ENCODE peak calls at places on chromosomes 16 and 17, in five cellular contexts. P is cardiac fibroblast, K is WTC11, X is endothelial cell, Y is upper lobe of right lung. D is an unnamed sample.

GRCh38 chr16:2819939-2820835 is 3.1 kb downstream of the PRSS21 start:
- DNase-seq in K (peak), P (no peak), X (no peak), Y (peak), D (peak)

GRCh38 chr16:27453476-27453825 is 51.5 kb downstream of the IL21R start:
- DNase-seq in K (no peak), Y (no peak), X (no peak), P (no peak), D (no peak)

GRCh38 chr17:83008526-83008925 is 70.9 kb upstream of the METRNL start:
- DNase-seq in X (no peak), K (no peak), P (no peak), Y (no peak), D (no peak)

GRCh38 chr16:72013888-72014538 is 5.5 kb downstream of the DHODH start:
- DNase-seq in K (no peak), Y (no peak), X (no peak), P (no peak), D (no peak)

GRCh38 chr16:50466170-50466569 is 82.0 kb upstream of the NKD1 start:
- DNase-seq in Y (peak), K (no peak), P (no peak), X (no peak), D (no peak)

GRCh38 chr17:41421116-41421515 is 3.3 kb downstream of the KRT37 start:
- DNase-seq in P (peak), X (no peak), Y (no peak), K (no peak), D (no peak)

GRCh38 chr17:79029327-79030009 is 5.5 kb downstream of the C1QTNF1 start:
- DNase-seq in P (no peak), Y (peak), K (no peak), X (no peak), D (no peak)

GRCh38 chr17:73516356-73516755 is 127.9 kb downstream of the SDK2 start:
- DNase-seq in K (no peak), Y (no peak), X (no peak), P (no peak), D (no peak)

GRCh38 chr16:84505249-84506156 is 1.0 kb upstream of the MEAK7 start:
- DNase-seq in Y (peak), P (no peak), K (peak), X (no peak), D (peak)

GRCh38 chr16:73215482-73216377 is 167.8 kb upstream of the ZFHX3 start:
- DNase-seq in X (no peak), K (no peak), P (peak), Y (no peak), D (no peak)

GRCh38 chr16:9929313-9929712 is 252.9 kb downstream of the GRIN2A start:
- DNase-seq in K (no peak), Y (no peak), P (no peak), X (no peak), D (no peak)

GRCh38 chr16:25034916-25035315 is 19.7 kb upstream of the ARHGAP17 start:
- DNase-seq in X (no peak), Y (no peak), P (no peak), K (no peak), D (no peak)

GRCh38 chr16:55668337-55669281 is 12.8 kb downstream of the SLC6A2 start:
- DNase-seq in X (peak), K (peak), P (peak), Y (no peak), D (no peak)

GRCh38 chr16:87350031-87350430 is 32.8 kb upstream of the C16orf95 start:
- DNase-seq in P (no peak), Y (no peak), K (no peak), X (no peak), D (no peak)

GRCh38 chr16:2016407-2016922 is 3.1 kb upstream of the NPW start:
- DNase-seq in K (peak), Y (no peak), X (no peak), P (no peak), D (no peak)

GRCh38 chr16:27803775-27804549 is 254.0 kb downstream of the KATNIP start:
- DNase-seq in K (no peak), X (no peak), P (no peak), Y (no peak), D (no peak)

GRCh38 chr17:30477758-30478115 is 529 bp downstream of the GOSR1 start:
- DNase-seq in Y (no peak), K (no peak), P (no peak), X (no peak), D (no peak)

GRCh38 chr16:20865420-20866126 is 34.6 kb downstream of the DCUN1D3 start:
- DNase-seq in X (no peak), Y (no peak), K (no peak), P (peak), D (no peak)

GRCh38 chr17:63116228-63116627 is 150.2 kb downstream of the TANC2 start:
- DNase-seq in P (no peak), X (no peak), K (no peak), Y (no peak), D (no peak)

GRCh38 chr17:63116967-63117366 is 150.9 kb downstream of the TANC2 start:
- DNase-seq in X (no peak), P (peak), Y (no peak), K (no peak), D (no peak)

GRCh38 chr17:63117431-63117830 is 151.4 kb downstream of the TANC2 start:
- DNase-seq in X (no peak), K (no peak), Y (no peak), P (no peak), D (no peak)

DNA sequence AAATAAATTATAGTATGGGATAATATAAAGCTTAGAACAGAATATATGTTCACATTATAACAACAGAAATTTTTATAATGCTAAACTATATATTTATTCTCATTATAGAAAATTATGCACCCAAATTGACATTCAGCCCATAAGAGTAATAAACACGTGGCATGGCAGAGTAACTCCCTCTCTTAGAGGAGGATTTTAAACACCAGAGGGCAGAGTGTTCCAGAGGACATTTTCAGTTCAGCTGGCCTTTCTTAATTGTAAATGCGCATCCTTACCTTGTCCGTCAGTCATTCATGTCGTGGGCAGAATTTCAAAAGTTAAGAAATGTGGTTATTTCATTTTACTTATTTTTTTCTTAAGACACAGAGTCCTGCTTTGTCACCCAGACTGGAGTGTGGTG is 147.1 kb downstream of the TANC2 start:
- DNase-seq in X (no peak), Y (no peak), K (no peak), P (peak), D (no peak)
- TF ChIP-seq CTCF in X (no peak), Y (peak), K (no peak), P (peak), D (peak)

GRCh38 chr16:48271728-48272127 is 24.4 kb upstream of the ABCC11 start:
- DNase-seq in X (no peak), K (no peak), P (peak), Y (no peak), D (no peak)
- TF ChIP-seq CTCF in X (no peak), K (no peak), P (no peak), Y (no peak), D (peak)

DNA sequence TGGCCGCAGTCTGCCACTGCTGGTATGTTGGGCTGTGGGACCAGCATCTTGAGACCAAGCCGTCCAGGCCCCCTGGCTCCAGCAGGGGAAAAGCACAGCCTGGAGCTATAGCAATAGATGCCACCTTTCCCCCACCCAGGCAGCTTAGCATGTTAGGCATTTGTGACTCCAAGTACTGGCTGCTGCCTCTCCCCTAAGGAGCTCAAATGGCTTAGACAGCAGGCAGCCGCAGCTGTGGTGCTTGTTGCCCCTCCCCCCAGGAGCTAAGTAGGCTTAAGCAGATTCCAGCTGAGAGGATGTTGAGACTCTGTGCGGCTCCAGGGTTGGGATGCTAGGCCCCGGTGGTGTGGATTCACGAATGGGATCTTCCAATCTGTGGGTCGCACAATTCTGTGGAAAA is 88.8 kb upstream of the ANKFN1 start:
- DNase-seq in Y (no peak), X (no peak), K (peak), P (no peak), D (no peak)
- TF ChIP-seq CTCF in Y (no peak), X (no peak), K (no peak), P (no peak), D (no peak)

DNA sequence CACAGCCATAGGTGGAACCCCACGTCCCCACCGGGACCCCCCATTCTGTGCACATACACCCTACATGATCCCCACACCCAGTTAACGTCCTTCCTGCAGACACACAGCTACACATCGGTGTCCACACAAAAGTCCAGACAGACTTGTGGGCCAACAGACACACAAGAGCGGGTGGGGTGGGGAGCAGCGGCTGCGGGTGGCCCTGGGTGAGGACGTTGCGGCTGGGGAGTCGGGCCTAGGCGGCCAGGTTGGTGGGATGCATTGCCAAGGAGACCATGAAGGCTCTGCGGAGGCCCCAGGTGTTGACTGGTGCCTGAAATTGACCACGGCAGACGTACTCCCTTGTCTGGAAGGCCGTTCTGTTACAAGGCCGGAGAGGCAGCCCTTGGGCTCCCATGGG is 8.7 kb upstream of the DPEP1 start:
- DNase-seq in X (no peak), Y (no peak), K (no peak), P (no peak), D (no peak)
- TF ChIP-seq CTCF in X (no peak), Y (no peak), K (no peak), P (no peak), D (no peak)

DNA sequence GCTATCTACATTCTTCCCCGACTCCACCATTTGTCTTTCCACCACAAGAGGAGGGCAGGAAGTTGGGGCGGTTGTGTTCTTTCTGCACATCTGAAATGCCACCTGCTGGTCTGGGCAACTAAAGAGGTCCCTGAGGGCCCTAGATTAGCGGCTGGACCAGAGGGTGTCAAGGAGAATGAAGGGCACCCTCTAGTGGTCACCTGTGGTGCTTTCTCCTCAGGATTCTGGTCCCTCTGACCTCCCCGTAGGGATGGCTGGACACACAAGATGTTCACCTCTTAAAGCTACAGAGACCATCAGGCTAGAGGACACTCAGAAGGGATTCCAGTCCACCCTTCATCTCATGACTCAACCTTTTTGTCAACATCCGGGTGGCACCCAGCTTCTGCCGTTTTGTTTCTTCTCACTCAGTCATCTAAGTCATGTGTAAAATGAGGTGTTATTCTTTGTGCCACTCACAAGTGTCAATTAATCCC is 2.9 kb upstream of the SCIMP start:
- DNase-seq in Y (peak), K (peak), X (peak), P (peak), D (no peak)
- TF ChIP-seq CTCF in Y (peak), K (peak), X (peak), P (peak), D (peak)

GRCh38 chr17:59094921-59095530 is 11.7 kb downstream of the TRIM37 start:
- DNase-seq in P (no peak), X (no peak), Y (no peak), K (no peak), D (no peak)
- TF ChIP-seq CTCF in P (no peak), X (no peak), Y (no peak), K (no peak), D (no peak)